ENCODE peak calls at places on chromosomes 2 and 18, in four cellular contexts. Z, S, L and E are unnamed samples.

GRCh38 chr18:36745219-36745975 is 83.4 kb downstream of the TPGS2 start:
- DNase-seq in Z (no peak), S (no peak), L (no peak), E (no peak)

GRCh38 chr2:176129013-176129796 is at the start of gene HOXD8:
- DNase-seq in L (no peak), S (peak), Z (peak), E (no peak)

GRCh38 chr2:120809151-120809550 is 73.5 kb downstream of the GLI2 start:
- DNase-seq in Z (no peak), L (no peak), S (no peak), E (no peak)

GRCh38 chr18:58781627-58782194 is 83.0 kb upstream of the ZNF532 start:
- DNase-seq in L (peak), Z (peak), S (peak), E (no peak)

GRCh38 chr2:128645631-128646030 is 327.0 kb upstream of the HS6ST1 start:
- DNase-seq in L (no peak), Z (no peak), S (no peak), E (no peak)

GRCh38 chr18:63099848-63100625 is 219.5 kb downstream of the BCL2 start:
- DNase-seq in Z (no peak), S (peak), L (no peak), E (no peak)

GRCh38 chr2:199459286-199460100 is 1.8 kb upstream of the SATB2 start:
- DNase-seq in L (peak), Z (peak), S (peak), E (peak)

GRCh38 chr18:42437001-42437400 is 482.0 kb downstream of the PIK3C3 start:
- DNase-seq in Z (no peak), L (no peak), S (no peak), E (no peak)

GRCh38 chr2:43224131-43224570 is 2.3 kb downstream of the ZFP36L2 start:
- DNase-seq in L (no peak), Z (peak), S (peak), E (no peak)

GRCh38 chr2:132804045-132804444 is 134.0 kb upstream of the LYPD1 start:
- DNase-seq in Z (no peak), S (no peak), L (no peak), E (no peak)

GRCh38 chr2:72972744-72973535 is 55.6 kb downstream of the EMX1 start:
- DNase-seq in L (no peak), Z (no peak), S (no peak), E (no peak)

GRCh38 chr18:54150226-54150625 is 74.2 kb downstream of the MBD2 start:
- DNase-seq in S (no peak), Z (no peak), L (no peak), E (peak)

GRCh38 chr2:26848336-26849055 is 564 bp downstream of the DPYSL5 start:
- DNase-seq in L (no peak), S (no peak), Z (peak), E (no peak)

GRCh38 chr18:2274613-2275012 is 296.7 kb downstream of the METTL4 start:
- DNase-seq in L (no peak), Z (no peak), S (no peak), E (no peak)

GRCh38 chr18:5895300-5895885 is at the start of gene TMEM200C:
- DNase-seq in L (no peak), Z (peak), S (no peak), E (no peak)

GRCh38 chr2:163934134-163934533 is 198.3 kb upstream of the FIGN start:
- DNase-seq in Z (no peak), S (no peak), L (no peak), E (peak)

GRCh38 chr2:168050377-168050776 is 197.0 kb downstream of the STK39 start:
- DNase-seq in L (no peak), Z (peak), S (no peak), E (no peak)

GRCh38 chr2:26655611-26656195 is 14.5 kb upstream of the CIB4 start:
- DNase-seq in Z (no peak), L (no peak), S (no peak), E (no peak)

GRCh38 chr2:189559579-189560272 is 20.9 kb downstream of the SLC40A1 start:
- DNase-seq in L (no peak), Z (no peak), S (no peak), E (no peak)

GRCh38 chr2:168138911-168139310 is 108.5 kb downstream of the STK39 start:
- DNase-seq in Z (peak), L (no peak), S (no peak), E (no peak)

GRCh38 chr18:57432765-57433400 is 2.3 kb upstream of the ONECUT2 start:
- DNase-seq in L (no peak), Z (no peak), S (no peak), E (no peak)

GRCh38 chr2:39099311-39099710 is 21.5 kb downstream of the SOS1 start:
- DNase-seq in S (no peak), Z (no peak), L (no peak), E (no peak)

GRCh38 chr2:113720167-113720566 is 36.3 kb downstream of the SLC35F5 start:
- DNase-seq in Z (peak), S (no peak), L (no peak), E (no peak)

GRCh38 chr18:79949571-79950439 is 1.6 kb downstream of the SLC66A2 start:
- DNase-seq in Z (no peak), S (peak), L (no peak), E (no peak)

GRCh38 chr18:57353137-57353939 is 981 bp downstream of the ST8SIA3 start:
- DNase-seq in L (no peak), S (no peak), Z (peak), E (no peak)

GRCh38 chr2:32952759-32953476 is 6.2 kb downstream of the LTBP1 start:
- DNase-seq in S (no peak), Z (no peak), L (no peak), E (no peak)

GRCh38 chr2:63300835-63301234 is 250.2 kb downstream of the OTX1 start:
- DNase-seq in S (no peak), L (no peak), Z (peak), E (no peak)

GRCh38 chr2:44291281-44292248 is 16.3 kb downstream of the SLC3A1 start:
- DNase-seq in S (peak), Z (peak), L (peak), E (peak)

GRCh38 chr2:239778042-239778811 is 246.9 kb downstream of the NDUFA10 start:
- DNase-seq in S (no peak), Z (no peak), L (no peak), E (no peak)

GRCh38 chr2:112481050-112481527 is 867 bp upstream of the TTL start:
- DNase-seq in Z (peak), S (peak), L (no peak), E (peak)
- H3K27ac ChIP-seq in Z (no peak), S (peak), L (peak), E (peak)

DNA sequence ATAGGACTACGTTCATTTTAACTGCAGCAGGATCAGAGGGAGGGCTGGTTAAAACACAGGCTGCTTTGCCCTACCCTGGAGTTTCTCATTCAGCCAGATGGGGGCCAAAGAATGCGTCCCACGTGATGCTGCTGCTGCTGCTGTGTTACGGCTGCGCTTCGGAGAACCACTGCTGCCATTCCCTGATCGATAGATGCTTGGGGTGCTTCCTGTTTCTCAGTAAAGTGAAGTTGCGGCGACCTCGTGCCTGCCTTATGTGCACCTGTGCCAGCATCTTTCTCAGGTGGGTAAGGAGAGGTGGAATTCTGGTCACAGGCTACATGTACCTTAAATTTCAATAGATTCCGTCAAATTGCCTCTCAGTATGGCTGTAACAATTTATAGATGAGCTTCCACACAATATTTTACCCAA is 24.7 kb upstream of the TOGARAM2 start:
- DNase-seq in L (no peak), S (no peak), Z (peak), E (no peak)
- H3K27ac ChIP-seq in L (no peak), S (no peak), Z (no peak), E (no peak)

GRCh38 chr2:74385396-74385795 is 5.3 kb upstream of the DCTN1 start:
- DNase-seq in S (no peak), Z (no peak), L (no peak), E (no peak)

GRCh38 chr2:74391209-74391579 is 11.1 kb upstream of the DCTN1 start:
- DNase-seq in S (no peak), L (peak), Z (no peak), E (no peak)

GRCh38 chr2:74384051-74384450 is 3.9 kb upstream of the DCTN1 start:
- DNase-seq in S (no peak), Z (no peak), L (no peak), E (no peak)

GRCh38 chr2:74390601-74391000 is 10.5 kb upstream of the DCTN1 start:
- DNase-seq in S (no peak), L (no peak), Z (peak), E (no peak)

GRCh38 chr2:74387346-74387745 is 7.2 kb upstream of the DCTN1 start:
- DNase-seq in L (no peak), Z (no peak), S (no peak), E (no peak)
- H3K27ac ChIP-seq in L (no peak), Z (no peak), S (no peak), E (no peak)

DNA sequence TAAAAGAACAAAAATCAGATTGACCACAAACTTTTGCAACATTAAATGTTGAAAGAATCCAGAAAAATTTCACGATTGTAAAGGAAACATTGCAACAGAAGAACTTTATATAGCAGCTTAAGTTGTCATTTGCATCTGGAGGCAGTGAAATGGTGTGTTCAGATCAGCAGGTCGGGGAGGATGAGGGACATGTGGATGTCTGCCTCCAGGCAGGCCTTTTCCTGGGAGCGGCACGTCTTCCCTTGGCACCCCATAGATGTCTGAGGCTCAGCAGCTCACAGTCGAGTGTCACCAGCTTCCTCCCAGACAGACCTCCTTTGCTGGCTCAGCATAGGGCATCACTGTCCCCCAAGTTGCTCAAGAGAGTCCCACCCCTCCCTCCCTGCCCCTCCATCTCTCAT is 44.3 kb upstream of the ASB1 start:
- DNase-seq in S (no peak), Z (no peak), L (no peak), E (no peak)
- H3K27ac ChIP-seq in S (no peak), Z (no peak), L (no peak), E (no peak)

DNA sequence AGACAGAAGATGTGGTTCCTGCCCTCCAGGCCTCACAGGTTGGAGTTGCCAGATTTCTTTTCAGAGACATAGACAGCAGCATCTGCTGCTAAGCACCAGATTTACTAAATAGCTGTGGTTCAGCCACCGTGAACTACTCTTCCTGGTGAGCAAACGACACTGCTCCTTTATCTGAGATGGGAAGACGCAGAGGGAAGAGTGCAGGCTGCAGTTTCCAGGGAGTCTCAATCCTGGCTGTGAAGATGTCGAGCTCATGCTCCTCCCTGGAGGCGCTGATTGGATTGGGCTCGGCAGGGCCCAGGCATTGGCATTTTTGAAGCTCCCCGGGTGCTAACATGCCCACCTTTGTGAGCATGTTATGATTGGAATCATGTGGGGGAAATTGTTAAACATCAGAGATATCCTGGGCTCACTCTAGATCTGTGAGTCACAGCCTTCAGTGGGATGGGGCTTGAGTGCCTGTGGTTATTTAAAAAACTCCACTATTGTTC is 314.8 kb downstream of the TSN start:
- DNase-seq in S (no peak), L (no peak), Z (peak), E (no peak)
- H3K27ac ChIP-seq in S (no peak), L (no peak), Z (peak), E (no peak)